ENCODE peak calls at places on chromosomes 12 and 14, in six cellular contexts. A is bronchial epithelial cell, E is GM12865, S is esophagus squamous epithelium, W is fibroblast of mammary gland, L is astrocyte of the spinal cord. R is an unnamed sample.

GRCh38 chr12:59600174-59600573 is 4.3 kb downstream of the SLC16A7 start:
- DNase-seq in A (no peak), E (no peak), S (no peak), W (peak), L (no peak), R (no peak)

GRCh38 chr12:13288937-13289643 is 92.6 kb downstream of the EMP1 start:
- DNase-seq in A (no peak), E (no peak), S (no peak), W (no peak), L (no peak), R (no peak)

GRCh38 chr12:127957001-127957660 is 309.8 kb upstream of the TMEM132C start:
- DNase-seq in A (no peak), E (no peak), S (no peak), W (no peak), L (peak), R (no peak)

GRCh38 chr12:131448254-131448795 is 262.6 kb upstream of the SFSWAP start:
- DNase-seq in A (no peak), E (no peak), S (no peak), W (no peak), L (no peak), R (no peak)

GRCh38 chr14:76872796-76873432 is 46.7 kb downstream of the LRRC74A start:
- DNase-seq in A (peak), E (peak), S (no peak), W (peak), L (peak), R (no peak)

GRCh38 chr12:110165540-110166159 is 41.5 kb downstream of the IFT81 start:
- DNase-seq in A (no peak), E (peak), S (no peak), W (no peak), L (no peak), R (no peak)

GRCh38 chr12:52577316-52577715 is 3.7 kb upstream of the KRT74 start:
- DNase-seq in A (no peak), E (no peak), S (no peak), W (no peak), L (no peak), R (no peak)

GRCh38 chr12:110846615-110847566 is at the start of gene CCDC63:
- DNase-seq in A (no peak), E (peak), S (no peak), W (peak), L (peak), R (no peak)

GRCh38 chr12:40907115-40907521 is 214.9 kb downstream of the CNTN1 start:
- DNase-seq in A (peak), E (peak), S (no peak), W (peak), L (peak), R (no peak)

GRCh38 chr12:1993871-1994371 is 10.3 kb downstream of the DCP1B start:
- DNase-seq in A (peak), E (no peak), S (no peak), W (peak), L (peak), R (no peak)

GRCh38 chr12:4766445-4766844 is 46.2 kb downstream of the GALNT8 start:
- DNase-seq in A (no peak), E (no peak), S (no peak), W (no peak), L (no peak), R (no peak)

GRCh38 chr14:105092912-105093425 is 27.7 kb upstream of the GPR132 start:
- DNase-seq in A (no peak), E (peak), S (no peak), W (no peak), L (peak), R (no peak)

GRCh38 chr12:10069099-10069498 is 29.7 kb downstream of the CLEC1A start:
- DNase-seq in A (no peak), E (no peak), S (no peak), W (peak), L (peak), R (peak)

GRCh38 chr12:69151254-69151751 is 88.1 kb upstream of the CPSF6 start:
- DNase-seq in A (no peak), E (no peak), S (no peak), W (peak), L (peak), R (no peak)

GRCh38 chr12:108446766-108447165 is 68.3 kb upstream of the FICD start:
- DNase-seq in A (peak), E (peak), S (no peak), W (peak), L (peak), R (no peak)

GRCh38 chr14:68384881-68385280 is 408.0 kb downstream of the ZFP36L1 start:
- DNase-seq in A (no peak), E (no peak), S (no peak), W (no peak), L (no peak), R (no peak)

GRCh38 chr12:19456176-19456575 is 16.9 kb downstream of the AEBP2 start:
- DNase-seq in A (no peak), E (no peak), S (no peak), W (no peak), L (no peak), R (no peak)

DNA sequence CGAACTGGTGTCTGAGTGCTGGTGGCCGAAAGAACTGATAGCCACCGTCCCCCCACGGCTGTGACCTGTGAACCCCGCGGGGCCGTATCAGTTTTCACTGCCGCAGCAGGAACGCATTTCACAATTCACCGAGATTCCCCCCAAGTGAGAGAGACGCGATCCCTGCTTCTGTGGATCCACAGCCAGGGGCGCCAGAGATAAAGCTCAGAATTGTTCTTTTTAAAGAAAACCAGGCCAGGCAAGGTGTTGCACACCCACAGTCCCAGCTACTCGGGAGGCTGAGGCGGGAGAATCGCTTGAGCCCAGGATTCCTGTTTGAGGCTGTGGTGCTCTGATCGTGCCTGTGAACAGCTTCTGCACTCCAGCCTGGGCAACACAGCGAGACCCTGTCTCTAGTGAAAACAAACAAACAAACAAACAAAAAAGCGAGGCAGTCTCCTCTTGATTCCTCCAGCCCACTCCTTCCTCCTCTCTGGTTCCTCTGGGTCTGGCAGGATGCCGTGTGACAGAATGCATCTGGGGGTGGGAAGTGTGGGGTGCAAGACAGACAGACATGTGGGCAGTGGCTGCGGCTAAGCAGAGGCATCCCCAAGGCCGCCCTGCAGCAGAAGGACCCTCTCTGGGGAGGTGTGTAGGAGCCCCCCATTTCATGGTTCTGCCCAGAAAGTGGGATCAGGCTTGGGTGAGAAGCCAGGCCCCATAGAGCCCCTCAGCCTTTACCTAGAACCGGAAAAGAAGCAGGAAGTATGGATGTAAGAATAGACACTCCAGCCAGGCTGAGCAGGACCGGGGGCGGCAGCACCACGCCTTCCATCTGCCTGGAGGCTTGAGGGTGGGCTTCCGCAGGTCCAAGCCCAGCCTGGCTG is 39.2 kb upstream of the PPP1R13B start:
- DNase-seq in A (no peak), E (no peak), S (no peak), W (peak), L (no peak), R (no peak)
- TF ChIP-seq CTCF in A (peak), E (no peak), S (no peak), W (peak), L (peak), R (no peak)

DNA sequence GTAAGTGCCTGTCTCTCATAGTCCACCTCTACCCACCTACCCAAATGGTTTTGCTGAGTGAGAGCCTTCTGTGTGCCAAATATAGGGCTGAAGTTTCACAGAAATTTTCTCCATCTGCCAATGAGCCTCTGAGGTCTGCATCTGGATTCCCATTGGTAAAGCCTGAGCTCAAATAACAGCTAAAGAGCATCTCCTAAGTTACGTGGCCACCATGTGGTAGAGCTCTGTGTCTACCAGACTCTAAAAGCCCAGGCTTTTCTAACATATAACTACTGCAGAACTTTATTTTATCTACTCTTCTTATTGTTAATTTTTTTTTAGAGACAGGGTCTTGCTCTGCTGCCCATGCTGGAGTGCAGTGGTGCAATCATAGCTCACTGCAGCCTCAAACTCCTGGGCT is 16.0 kb downstream of the AMDHD1 start:
- DNase-seq in A (no peak), E (no peak), S (no peak), W (peak), L (peak), R (no peak)
- TF ChIP-seq CTCF in A (no peak), E (no peak), S (no peak), W (no peak), L (peak), R (peak)

DNA sequence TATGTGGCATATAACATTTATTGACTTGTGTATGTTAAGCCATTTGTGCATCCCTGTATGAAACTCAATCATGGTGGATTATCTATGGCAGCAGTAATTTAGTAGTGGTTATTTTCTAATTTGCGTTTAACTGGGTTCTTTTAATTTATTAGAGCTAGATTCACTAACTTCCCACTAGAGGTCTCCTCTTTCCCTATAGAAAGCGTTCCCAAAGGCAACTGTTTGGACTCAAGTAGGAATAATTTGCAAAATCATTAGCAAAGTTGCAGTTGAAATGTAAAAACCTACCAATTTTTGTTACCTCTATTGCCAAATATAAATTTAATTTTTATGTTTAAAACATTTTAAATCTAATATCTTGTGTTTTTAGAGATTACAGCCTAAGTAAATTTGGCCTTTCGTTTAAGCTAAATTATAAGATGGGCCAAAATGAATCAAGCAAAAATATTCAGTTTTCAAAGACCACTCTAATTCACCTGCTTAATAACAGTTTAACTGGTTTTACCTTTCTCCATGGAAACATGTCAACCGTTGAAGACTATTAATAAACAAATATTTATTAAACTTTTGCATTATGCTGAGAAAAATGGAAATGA is 6.0 kb downstream of the DMAC2L start:
- DNase-seq in A (peak), E (peak), S (no peak), W (peak), L (peak), R (no peak)
- TF ChIP-seq CTCF in A (peak), E (peak), S (peak), W (peak), L (peak), R (peak)

GRCh38 chr12:124505001-124505818 is 62.2 kb downstream of the NCOR2 start:
- DNase-seq in A (no peak), E (no peak), S (no peak), W (no peak), L (no peak), R (no peak)

GRCh38 chr12:124507188-124508109 is 60.0 kb downstream of the NCOR2 start:
- DNase-seq in A (no peak), E (no peak), S (no peak), W (peak), L (peak), R (peak)

GRCh38 chr12:124504273-124505000 is 63.0 kb downstream of the NCOR2 start:
- DNase-seq in A (no peak), E (no peak), S (no peak), W (no peak), L (no peak), R (no peak)

GRCh38 chr12:124506832-124507153 is 60.6 kb downstream of the NCOR2 start:
- DNase-seq in A (no peak), E (no peak), S (no peak), W (no peak), L (no peak), R (no peak)

GRCh38 chr12:124506145-124506831 is 61.1 kb downstream of the NCOR2 start:
- DNase-seq in A (no peak), E (no peak), S (peak), W (peak), L (peak), R (peak)
- TF ChIP-seq CTCF in A (no peak), E (no peak), S (no peak), W (no peak), L (no peak), R (no peak)

GRCh38 chr14:20657216-20658211 is 16.0 kb upstream of the OR6S1 start:
- DNase-seq in A (peak), E (peak), S (no peak), W (peak), L (no peak), R (no peak)
- TF ChIP-seq CTCF in A (peak), E (peak), S (no peak), W (peak), L (no peak), R (no peak)

GRCh38 chr14:61258985-61259384 is 22.2 kb downstream of the TMEM30B start:
- DNase-seq in A (no peak), E (no peak), S (no peak), W (peak), L (no peak), R (peak)

GRCh38 chr14:61264699-61265098 is 16.4 kb downstream of the TMEM30B start:
- DNase-seq in A (no peak), E (no peak), S (no peak), W (no peak), L (no peak), R (no peak)

GRCh38 chr14:61264022-61264571 is 17.0 kb downstream of the TMEM30B start:
- DNase-seq in A (no peak), E (no peak), S (no peak), W (no peak), L (no peak), R (no peak)

GRCh38 chr14:61262082-61262481 is 19.1 kb downstream of the TMEM30B start:
- DNase-seq in A (no peak), E (no peak), S (no peak), W (peak), L (no peak), R (no peak)

GRCh38 chr14:61260939-61261776 is 20.0 kb downstream of the TMEM30B start:
- DNase-seq in A (peak), E (no peak), S (no peak), W (peak), L (peak), R (peak)
- TF ChIP-seq CTCF in A (peak), E (no peak), S (no peak), W (peak), L (peak), R (peak)

GRCh38 chr14:21332950-21333349 is 50.9 kb downstream of the SUPT16H start:
- DNase-seq in A (no peak), E (peak), S (no peak), W (no peak), L (no peak), R (no peak)

GRCh38 chr14:21326972-21327371 is 47.1 kb downstream of the RPGRIP1 start:
- DNase-seq in A (no peak), E (no peak), S (no peak), W (peak), L (no peak), R (no peak)
- TF ChIP-seq CTCF in A (no peak), E (no peak), S (no peak), W (no peak), L (no peak), R (no peak)

DNA sequence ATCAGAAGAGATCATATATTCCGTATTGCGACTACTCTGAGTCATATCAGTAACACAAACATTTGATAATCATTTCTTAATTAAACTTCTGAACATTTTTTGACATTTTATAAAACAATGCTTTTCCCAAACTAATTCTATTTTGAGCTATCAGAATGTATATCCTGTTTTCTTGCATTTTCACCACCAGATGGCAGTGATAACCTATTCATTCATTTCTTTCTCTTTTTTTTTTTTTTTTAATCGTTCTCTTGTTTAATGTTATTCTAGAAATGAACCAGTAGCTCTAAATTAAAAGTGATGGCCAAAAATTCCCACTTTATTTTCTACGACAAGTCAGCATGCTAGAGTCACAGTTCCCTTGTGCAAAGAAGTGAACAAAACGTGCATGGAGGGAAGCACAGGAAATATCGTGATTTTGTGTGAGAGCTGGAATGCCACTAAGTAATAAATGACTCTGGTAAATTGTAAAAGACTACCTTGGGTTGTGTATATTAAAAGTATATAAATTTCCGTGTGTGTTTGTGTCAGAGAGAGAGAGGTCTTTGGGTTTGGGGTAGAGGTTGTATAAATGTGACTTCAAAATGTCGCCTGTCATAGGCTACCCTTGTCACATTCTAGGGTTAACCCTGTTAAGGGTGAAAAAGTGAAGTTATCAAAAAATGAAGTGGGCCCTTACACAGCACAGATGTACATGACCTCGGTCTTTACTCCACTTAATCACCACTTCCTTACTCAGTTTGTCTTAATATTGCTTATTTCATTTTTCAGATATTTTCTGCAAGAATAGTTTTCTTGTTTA is 40.4 kb upstream of the LDHB start:
- DNase-seq in A (peak), E (peak), S (no peak), W (peak), L (peak), R (peak)
- TF ChIP-seq CTCF in A (no peak), E (peak), S (peak), W (peak), L (peak), R (peak)

DNA sequence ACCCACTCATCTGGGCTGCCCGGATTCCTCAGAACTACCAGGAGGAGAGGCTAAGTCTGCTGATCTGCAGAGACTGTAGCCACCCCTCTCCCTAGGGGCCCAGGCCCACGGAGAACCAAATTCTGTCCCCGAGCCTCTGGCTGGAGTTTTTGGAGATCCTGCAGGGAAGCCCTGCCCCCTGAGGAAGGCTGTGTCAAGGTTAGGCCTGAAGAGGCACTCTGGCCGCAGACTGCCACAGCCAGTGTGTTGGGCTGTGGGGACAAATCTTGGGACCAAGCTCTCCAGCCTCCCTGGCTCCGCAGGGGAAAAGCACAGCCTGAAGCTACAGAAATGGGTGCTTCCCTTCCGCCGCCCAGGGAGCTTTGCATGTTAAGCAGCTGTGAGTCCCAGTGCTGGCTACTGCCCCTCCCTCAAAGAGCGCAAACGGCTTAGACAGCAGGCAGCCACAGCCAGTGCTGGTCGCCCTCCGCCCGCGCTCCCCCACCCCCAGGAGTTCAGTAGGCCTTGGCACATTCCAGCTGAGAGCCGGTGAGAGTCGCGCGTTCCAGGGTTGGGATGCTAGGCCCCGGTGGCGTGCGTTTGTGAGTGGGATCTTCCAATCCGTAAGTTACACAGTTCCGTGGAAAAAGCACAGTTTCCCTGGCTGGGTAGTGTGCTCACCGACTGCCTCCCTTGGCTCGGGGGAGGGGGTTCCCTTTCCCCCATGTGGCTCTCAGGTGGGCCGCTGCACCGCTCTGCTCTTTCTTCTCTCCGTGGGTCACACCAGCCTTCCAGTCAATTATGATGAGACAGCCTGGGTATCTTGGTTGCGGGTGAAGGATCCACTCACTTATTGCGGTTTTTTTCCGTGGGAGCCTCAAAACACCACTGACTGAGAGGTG is 13.2 kb downstream of the CLEC4E start:
- DNase-seq in A (no peak), E (no peak), S (no peak), W (no peak), L (no peak), R (no peak)
- TF ChIP-seq CTCF in A (no peak), E (no peak), S (no peak), W (no peak), L (no peak), R (no peak)

R was measured in HFF-Myc.